ENCODE peak calls at places on chromosomes 16 and 17, in five cellular contexts. One of them, this sample, is unnamed.

GRCh38 chr17:45051060-45051719 is at the start of gene DCAKD:
- DNase-seq in GM12878: no peak
- DNase-seq in AG04450: peak; percentile 86
- DNase-seq in CD4-positive, alpha-beta T cell: peak; percentile 90
- DNase-seq in HFFc6: peak; percentile 93
- DNase-seq in this sample: peak; percentile 97

GRCh38 chr16:57618306-57619132 is 9.9 kb upstream of the ADGRG1 start:
- DNase-seq in GM12878: no peak
- DNase-seq in AG04450: no peak
- DNase-seq in CD4-positive, alpha-beta T cell: no peak
- DNase-seq in HFFc6: no peak
- DNase-seq in this sample: no peak

GRCh38 chr16:8370374-8371015 is 219.8 kb downstream of the TMEM114 start:
- DNase-seq in GM12878: no peak
- DNase-seq in AG04450: no peak
- DNase-seq in CD4-positive, alpha-beta T cell: no peak
- DNase-seq in HFFc6: peak; percentile 4
- DNase-seq in this sample: no peak

GRCh38 chr17:63843387-63844292 is 1.2 kb upstream of the SMARCD2 start:
- DNase-seq in GM12878: peak; percentile 53
- DNase-seq in AG04450: peak; percentile 44
- DNase-seq in CD4-positive, alpha-beta T cell: no peak
- DNase-seq in HFFc6: no peak
- DNase-seq in this sample: peak; percentile 86

GRCh38 chr17:57337390-57337789 is 81.1 kb downstream of the MSI2 start:
- DNase-seq in GM12878: no peak
- DNase-seq in AG04450: no peak
- DNase-seq in CD4-positive, alpha-beta T cell: no peak
- DNase-seq in HFFc6: no peak
- DNase-seq in this sample: no peak

GRCh38 chr16:24253192-24253591 is 2.9 kb upstream of the CACNG3 start:
- DNase-seq in GM12878: no peak
- DNase-seq in AG04450: no peak
- DNase-seq in CD4-positive, alpha-beta T cell: no peak
- DNase-seq in HFFc6: no peak
- DNase-seq in this sample: peak; percentile 16

GRCh38 chr17:20924306-20924705 is 118.5 kb downstream of the USP22 start:
- DNase-seq in GM12878: no peak
- DNase-seq in AG04450: no peak
- DNase-seq in CD4-positive, alpha-beta T cell: no peak
- DNase-seq in HFFc6: no peak
- DNase-seq in this sample: no peak

GRCh38 chr17:69060835-69061234 is at the start of gene ABCA9:
- DNase-seq in GM12878: no peak
- DNase-seq in AG04450: no peak
- DNase-seq in CD4-positive, alpha-beta T cell: no peak
- DNase-seq in HFFc6: no peak
- DNase-seq in this sample: peak; percentile 79

GRCh38 chr17:44219636-44220210 is at the start of gene UBTF:
- DNase-seq in GM12878: no peak
- DNase-seq in AG04450: no peak
- DNase-seq in CD4-positive, alpha-beta T cell: peak; percentile 81
- DNase-seq in HFFc6: no peak
- DNase-seq in this sample: peak; percentile 63

GRCh38 chr17:75047398-75048098 is 523 bp downstream of the KCTD2 start:
- DNase-seq in GM12878: no peak
- DNase-seq in AG04450: no peak
- DNase-seq in CD4-positive, alpha-beta T cell: no peak
- DNase-seq in HFFc6: no peak
- DNase-seq in this sample: no peak

GRCh38 chr16:87877942-87878507 is 8.7 kb upstream of the SLC7A5 start:
- DNase-seq in GM12878: no peak
- DNase-seq in AG04450: no peak
- DNase-seq in CD4-positive, alpha-beta T cell: no peak
- DNase-seq in HFFc6: no peak
- DNase-seq in this sample: no peak

GRCh38 chr17:50428831-50429424 is 2.9 kb downstream of the ACSF2 start:
- DNase-seq in GM12878: no peak
- DNase-seq in AG04450: no peak
- DNase-seq in CD4-positive, alpha-beta T cell: no peak
- DNase-seq in HFFc6: no peak
- DNase-seq in this sample: peak; percentile 19

GRCh38 chr16:26317885-26318284 is 626.1 kb downstream of the HS3ST4 start:
- DNase-seq in GM12878: no peak
- DNase-seq in AG04450: no peak
- DNase-seq in CD4-positive, alpha-beta T cell: no peak
- DNase-seq in HFFc6: no peak
- DNase-seq in this sample: no peak

GRCh38 chr16:48212033-48212432 is 32.1 kb upstream of the LONP2 start:
- DNase-seq in GM12878: no peak
- DNase-seq in AG04450: no peak
- DNase-seq in CD4-positive, alpha-beta T cell: no peak
- DNase-seq in HFFc6: no peak
- DNase-seq in this sample: no peak

GRCh38 chr16:88723507-88723887 is 17.2 kb downstream of the CTU2 start:
- DNase-seq in GM12878: no peak
- DNase-seq in AG04450: no peak
- DNase-seq in CD4-positive, alpha-beta T cell: no peak
- DNase-seq in HFFc6: no peak
- DNase-seq in this sample: no peak

GRCh38 chr16:57594531-57595031 is 33.8 kb upstream of the ADGRG1 start:
- DNase-seq in GM12878: no peak
- DNase-seq in AG04450: no peak
- DNase-seq in CD4-positive, alpha-beta T cell: no peak
- DNase-seq in HFFc6: no peak
- DNase-seq in this sample: no peak

GRCh38 chr17:34163123-34163522 is 92.0 kb upstream of the CCL2 start:
- DNase-seq in GM12878: no peak
- DNase-seq in AG04450: no peak
- DNase-seq in CD4-positive, alpha-beta T cell: no peak
- DNase-seq in HFFc6: no peak
- DNase-seq in this sample: no peak

GRCh38 chr17:78934681-78935418 is 9.7 kb upstream of the TIMP2 start:
- DNase-seq in GM12878: no peak
- DNase-seq in AG04450: no peak
- DNase-seq in CD4-positive, alpha-beta T cell: no peak
- DNase-seq in HFFc6: no peak
- DNase-seq in this sample: no peak

GRCh38 chr16:34050787-34051320 is 591.4 kb downstream of the TP53TG3F start:
- DNase-seq in GM12878: no peak
- DNase-seq in AG04450: no peak
- DNase-seq in CD4-positive, alpha-beta T cell: no peak
- DNase-seq in HFFc6: no peak
- DNase-seq in this sample: no peak

GRCh38 chr17:27532269-27533067 is 76.2 kb downstream of the KSR1 start:
- DNase-seq in GM12878: no peak
- DNase-seq in AG04450: peak; percentile 95
- DNase-seq in CD4-positive, alpha-beta T cell: no peak
- DNase-seq in HFFc6: no peak
- DNase-seq in this sample: peak; percentile 98

GRCh38 chr16:27625050-27625697 is 75.2 kb downstream of the KATNIP start:
- DNase-seq in GM12878: no peak
- DNase-seq in AG04450: no peak
- DNase-seq in CD4-positive, alpha-beta T cell: no peak
- DNase-seq in HFFc6: no peak
- DNase-seq in this sample: peak; percentile 78

GRCh38 chr17:76547183-76547641 is 7.4 kb downstream of the PRCD start:
- DNase-seq in GM12878: no peak
- DNase-seq in AG04450: no peak
- DNase-seq in CD4-positive, alpha-beta T cell: peak; percentile 44
- DNase-seq in HFFc6: peak; percentile 71
- DNase-seq in this sample: peak; percentile 87

GRCh38 chr17:35063514-35064223 is at the start of gene RFFL:
- DNase-seq in GM12878: peak; percentile 98
- DNase-seq in AG04450: peak; percentile 93
- DNase-seq in CD4-positive, alpha-beta T cell: peak; percentile 80
- DNase-seq in HFFc6: peak; percentile 98
- DNase-seq in this sample: peak; percentile 99

GRCh38 chr17:64115871-64116534 is 13.9 kb downstream of the ERN1 start:
- DNase-seq in GM12878: no peak
- DNase-seq in AG04450: peak; percentile 65
- DNase-seq in CD4-positive, alpha-beta T cell: no peak
- DNase-seq in HFFc6: peak; percentile 84
- DNase-seq in this sample: peak; percentile 95

GRCh38 chr17:31580331-31581021 is 189.0 kb downstream of the RAB11FIP4 start:
- DNase-seq in GM12878: no peak
- DNase-seq in AG04450: no peak
- DNase-seq in CD4-positive, alpha-beta T cell: no peak
- DNase-seq in HFFc6: peak; percentile 72
- DNase-seq in this sample: peak; percentile 73

GRCh38 chr16:77977336-77977735 is 45.0 kb upstream of the CLEC3A start:
- DNase-seq in GM12878: no peak
- DNase-seq in AG04450: no peak
- DNase-seq in CD4-positive, alpha-beta T cell: no peak
- DNase-seq in HFFc6: no peak
- DNase-seq in this sample: no peak

GRCh38 chr17:68456529-68457167 is 648 bp downstream of the WIPI1 start:
- DNase-seq in GM12878: no peak
- DNase-seq in AG04450: peak; percentile 77
- DNase-seq in CD4-positive, alpha-beta T cell: no peak
- DNase-seq in HFFc6: peak; percentile 88
- DNase-seq in this sample: peak; percentile 95

GRCh38 chr17:49576121-49576905 is 642 bp downstream of the NXPH3 start:
- DNase-seq in GM12878: no peak
- DNase-seq in AG04450: no peak
- DNase-seq in CD4-positive, alpha-beta T cell: no peak
- DNase-seq in HFFc6: no peak
- DNase-seq in this sample: peak; percentile 51

GRCh38 chr16:70437017-70437581 is 1.8 kb downstream of the ST3GAL2 start:
- DNase-seq in GM12878: no peak
- DNase-seq in AG04450: peak; percentile 77
- DNase-seq in CD4-positive, alpha-beta T cell: no peak
- DNase-seq in HFFc6: peak; percentile 72
- DNase-seq in this sample: peak; percentile 99

GRCh38 chr16:720990-721764 is at the start of gene ANTKMT:
- DNase-seq in GM12878: no peak
- DNase-seq in AG04450: no peak
- DNase-seq in CD4-positive, alpha-beta T cell: peak; percentile 73
- DNase-seq in HFFc6: peak; percentile 50
- DNase-seq in this sample: peak; percentile 68

GRCh38 chr17:37527249-37527851 is 37.7 kb downstream of the DUSP14 start:
- DNase-seq in GM12878: no peak
- DNase-seq in AG04450: peak; percentile 26
- DNase-seq in CD4-positive, alpha-beta T cell: no peak
- DNase-seq in HFFc6: peak; percentile 64
- DNase-seq in this sample: peak; percentile 64

GRCh38 chr16:6193718-6194117 is 1096.1 kb upstream of the EEF2KMT start:
- DNase-seq in GM12878: no peak
- DNase-seq in AG04450: no peak
- DNase-seq in CD4-positive, alpha-beta T cell: no peak
- DNase-seq in HFFc6: no peak
- DNase-seq in this sample: no peak

GRCh38 chr16:759110-759910 is 1.2 kb upstream of the MSLN start:
- DNase-seq in GM12878: no peak
- DNase-seq in AG04450: no peak
- DNase-seq in CD4-positive, alpha-beta T cell: no peak
- DNase-seq in HFFc6: no peak
- DNase-seq in this sample: no peak

GRCh38 chr17:50297407-50297865 is 23.2 kb downstream of the TMEM92 start:
- DNase-seq in GM12878: no peak
- DNase-seq in AG04450: no peak
- DNase-seq in CD4-positive, alpha-beta T cell: peak; percentile 70
- DNase-seq in HFFc6: peak; percentile 48
- DNase-seq in this sample: peak; percentile 73

GRCh38 chr16:56356276-56357241 is 68.8 kb downstream of the AMFR start:
- DNase-seq in GM12878: peak; percentile 46
- DNase-seq in AG04450: peak; percentile 70
- DNase-seq in CD4-positive, alpha-beta T cell: peak; percentile 52
- DNase-seq in HFFc6: peak; percentile 83
- DNase-seq in this sample: peak; percentile 85
- TF ChIP-seq CTCF in GM12878: peak; percentile 96
- TF ChIP-seq CTCF in AG04450: peak; percentile 90
- TF ChIP-seq CTCF in CD4-positive, alpha-beta T cell: peak; percentile 86
- TF ChIP-seq CTCF in HFFc6: peak; percentile 91
- TF ChIP-seq CTCF in this sample: peak; percentile 85

GRCh38 chr17:1643293-1643998 is 2.1 kb downstream of the SCARF1 start:
- DNase-seq in GM12878: no peak
- DNase-seq in AG04450: no peak
- DNase-seq in CD4-positive, alpha-beta T cell: peak; percentile 75
- DNase-seq in HFFc6: no peak
- DNase-seq in this sample: no peak
- TF ChIP-seq CTCF in GM12878: peak; percentile 7
- TF ChIP-seq CTCF in AG04450: peak; percentile 15
- TF ChIP-seq CTCF in CD4-positive, alpha-beta T cell: no peak
- TF ChIP-seq CTCF in HFFc6: peak; percentile 51
- TF ChIP-seq CTCF in this sample: peak; percentile 11

GRCh38 chr17:16988749-16989229 is 16.9 kb upstream of the TNFRSF13B start:
- DNase-seq in GM12878: peak; percentile 82
- DNase-seq in AG04450: no peak
- DNase-seq in CD4-positive, alpha-beta T cell: no peak
- DNase-seq in HFFc6: no peak
- DNase-seq in this sample: peak; percentile 20
- TF ChIP-seq CTCF in GM12878: no peak
- TF ChIP-seq CTCF in AG04450: no peak
- TF ChIP-seq CTCF in CD4-positive, alpha-beta T cell: no peak
- TF ChIP-seq CTCF in HFFc6: no peak
- TF ChIP-seq CTCF in this sample: no peak

DNA sequence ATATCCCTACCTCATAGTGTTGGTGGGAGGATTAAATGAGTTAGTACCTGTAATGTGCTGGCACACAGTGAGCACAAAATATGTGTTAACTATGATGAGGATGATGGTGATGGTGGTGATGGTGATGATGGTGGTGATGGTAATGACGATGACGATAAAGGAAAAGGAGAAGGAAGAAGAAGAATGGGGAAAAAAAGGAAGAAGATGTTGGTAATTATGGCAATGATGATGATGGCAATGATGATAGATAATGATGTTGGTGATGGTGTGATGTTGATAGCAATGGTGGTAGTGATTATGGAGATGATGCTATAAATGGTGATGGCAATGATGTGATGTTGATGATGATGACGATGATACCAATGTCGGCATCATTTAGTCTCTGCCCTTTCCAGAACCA is 270.2 kb downstream of the GRIN2A start:
- DNase-seq in GM12878: no peak
- DNase-seq in AG04450: no peak
- DNase-seq in CD4-positive, alpha-beta T cell: no peak
- DNase-seq in HFFc6: no peak
- DNase-seq in this sample: no peak
- TF ChIP-seq CTCF in GM12878: no peak
- TF ChIP-seq CTCF in AG04450: no peak
- TF ChIP-seq CTCF in CD4-positive, alpha-beta T cell: no peak
- TF ChIP-seq CTCF in HFFc6: no peak
- TF ChIP-seq CTCF in this sample: no peak

This sample was measured in fibroblast of villous mesenchyme.